ENCODE peak calls at places on chromosomes 13 and 19, in five cellular contexts. One of them, this sample, is unnamed.

GRCh38 chr13:79245937-79246574 is 160.0 kb downstream of the RBM26 start:
- DNase-seq in upper lobe of left lung: no peak
- DNase-seq in endothelial cell of umbilical vein: no peak
- DNase-seq in PC-9: no peak
- DNase-seq in RWPE1: no peak
- DNase-seq in this sample: no peak

GRCh38 chr13:108700421-108701170 is 71.2 kb downstream of the MYO16 start:
- DNase-seq in upper lobe of left lung: no peak
- DNase-seq in endothelial cell of umbilical vein: no peak
- DNase-seq in PC-9: peak
- DNase-seq in RWPE1: peak
- DNase-seq in this sample: peak

GRCh38 chr13:112154301-112155060 is 87.5 kb downstream of the SOX1 start:
- DNase-seq in upper lobe of left lung: peak
- DNase-seq in endothelial cell of umbilical vein: no peak
- DNase-seq in PC-9: no peak
- DNase-seq in RWPE1: no peak
- DNase-seq in this sample: no peak

GRCh38 chr19:55304279-55304978 is 20.6 kb downstream of the BRSK1 start:
- DNase-seq in upper lobe of left lung: peak
- DNase-seq in endothelial cell of umbilical vein: no peak
- DNase-seq in PC-9: peak
- DNase-seq in RWPE1: peak
- DNase-seq in this sample: no peak

GRCh38 chr13:31274345-31274870 is 74.6 kb downstream of the B3GLCT start:
- DNase-seq in upper lobe of left lung: no peak
- DNase-seq in endothelial cell of umbilical vein: no peak
- DNase-seq in PC-9: no peak
- DNase-seq in RWPE1: no peak
- DNase-seq in this sample: no peak

GRCh38 chr13:39051157-39051556 is 12.9 kb downstream of the NHLRC3 start:
- DNase-seq in upper lobe of left lung: no peak
- DNase-seq in endothelial cell of umbilical vein: peak
- DNase-seq in PC-9: peak
- DNase-seq in RWPE1: peak
- DNase-seq in this sample: peak

GRCh38 chr13:113814435-113814821 is 49.4 kb downstream of the GAS6 start:
- DNase-seq in upper lobe of left lung: peak
- DNase-seq in endothelial cell of umbilical vein: no peak
- DNase-seq in PC-9: peak
- DNase-seq in RWPE1: no peak
- DNase-seq in this sample: no peak

GRCh38 chr13:76440568-76440967 is 445.6 kb downstream of the KCTD12 start:
- DNase-seq in upper lobe of left lung: no peak
- DNase-seq in endothelial cell of umbilical vein: no peak
- DNase-seq in PC-9: no peak
- DNase-seq in RWPE1: no peak
- DNase-seq in this sample: no peak

GRCh38 chr13:49315036-49315565 is 67.4 kb downstream of the CDADC1 start:
- DNase-seq in upper lobe of left lung: no peak
- DNase-seq in endothelial cell of umbilical vein: no peak
- DNase-seq in PC-9: no peak
- DNase-seq in RWPE1: no peak
- DNase-seq in this sample: no peak

GRCh38 chr19:38173324-38174041 is 50.5 kb downstream of the DPF1 start:
- DNase-seq in upper lobe of left lung: no peak
- DNase-seq in endothelial cell of umbilical vein: peak
- DNase-seq in PC-9: no peak
- DNase-seq in RWPE1: peak
- DNase-seq in this sample: peak

GRCh38 chr19:42121666-42122069 is 10.6 kb downstream of the POU2F2 start:
- DNase-seq in upper lobe of left lung: peak
- DNase-seq in endothelial cell of umbilical vein: peak
- DNase-seq in PC-9: peak
- DNase-seq in RWPE1: peak
- DNase-seq in this sample: peak

GRCh38 chr19:2602391-2603181 is 99.9 kb downstream of the GNG7 start:
- DNase-seq in upper lobe of left lung: peak
- DNase-seq in endothelial cell of umbilical vein: peak
- DNase-seq in PC-9: peak
- DNase-seq in RWPE1: peak
- DNase-seq in this sample: peak

GRCh38 chr13:44306401-44307192 is 67.0 kb upstream of the SERP2 start:
- DNase-seq in upper lobe of left lung: peak
- DNase-seq in endothelial cell of umbilical vein: peak
- DNase-seq in PC-9: peak
- DNase-seq in RWPE1: peak
- DNase-seq in this sample: peak

GRCh38 chr19:55118401-55118991 is 1.1 kb upstream of the PPP1R12C start:
- DNase-seq in upper lobe of left lung: peak
- DNase-seq in endothelial cell of umbilical vein: no peak
- DNase-seq in PC-9: no peak
- DNase-seq in RWPE1: no peak
- DNase-seq in this sample: no peak

GRCh38 chr19:13057147-13057572 is 45.5 kb downstream of the LYL1 start:
- DNase-seq in upper lobe of left lung: no peak
- DNase-seq in endothelial cell of umbilical vein: peak
- DNase-seq in PC-9: no peak
- DNase-seq in RWPE1: no peak
- DNase-seq in this sample: no peak

GRCh38 chr13:29362849-29363604 is 232.5 kb downstream of the SLC7A1 start:
- DNase-seq in upper lobe of left lung: peak
- DNase-seq in endothelial cell of umbilical vein: peak
- DNase-seq in PC-9: no peak
- DNase-seq in RWPE1: peak
- DNase-seq in this sample: peak

GRCh38 chr13:33193428-33193974 is 92.1 kb downstream of the STARD13 start:
- DNase-seq in upper lobe of left lung: no peak
- DNase-seq in endothelial cell of umbilical vein: peak
- DNase-seq in PC-9: no peak
- DNase-seq in RWPE1: no peak
- DNase-seq in this sample: no peak

GRCh38 chr19:38970664-38971532 is 4.6 kb downstream of the FBXO17 start:
- DNase-seq in upper lobe of left lung: no peak
- DNase-seq in endothelial cell of umbilical vein: no peak
- DNase-seq in PC-9: no peak
- DNase-seq in RWPE1: no peak
- DNase-seq in this sample: no peak

GRCh38 chr19:44566984-44567383 is 37.5 kb upstream of the CEACAM20 start:
- DNase-seq in upper lobe of left lung: no peak
- DNase-seq in endothelial cell of umbilical vein: no peak
- DNase-seq in PC-9: peak
- DNase-seq in RWPE1: no peak
- DNase-seq in this sample: peak

GRCh38 chr19:12163841-12164240 is 945 bp downstream of the ZNF136 start:
- DNase-seq in upper lobe of left lung: no peak
- DNase-seq in endothelial cell of umbilical vein: no peak
- DNase-seq in PC-9: no peak
- DNase-seq in RWPE1: peak
- DNase-seq in this sample: no peak

GRCh38 chr13:66210677-66211076 is 1019.5 kb downstream of the PCDH9 start:
- DNase-seq in upper lobe of left lung: no peak
- DNase-seq in endothelial cell of umbilical vein: peak
- DNase-seq in PC-9: no peak
- DNase-seq in RWPE1: peak
- DNase-seq in this sample: no peak

GRCh38 chr19:42170052-42170451 is 37.8 kb upstream of the POU2F2 start:
- DNase-seq in upper lobe of left lung: no peak
- DNase-seq in endothelial cell of umbilical vein: no peak
- DNase-seq in PC-9: no peak
- DNase-seq in RWPE1: no peak
- DNase-seq in this sample: no peak

GRCh38 chr13:29496241-29496712 is 99.2 kb downstream of the SLC7A1 start:
- DNase-seq in upper lobe of left lung: no peak
- DNase-seq in endothelial cell of umbilical vein: no peak
- DNase-seq in PC-9: no peak
- DNase-seq in RWPE1: peak
- DNase-seq in this sample: peak

GRCh38 chr13:98429977-98430785 is 146.7 kb downstream of the STK24 start:
- DNase-seq in upper lobe of left lung: no peak
- DNase-seq in endothelial cell of umbilical vein: no peak
- DNase-seq in PC-9: no peak
- DNase-seq in RWPE1: no peak
- DNase-seq in this sample: no peak

GRCh38 chr13:76293346-76293745 is 592.9 kb downstream of the KCTD12 start:
- DNase-seq in upper lobe of left lung: no peak
- DNase-seq in endothelial cell of umbilical vein: peak
- DNase-seq in PC-9: peak
- DNase-seq in RWPE1: peak
- DNase-seq in this sample: peak

GRCh38 chr19:40619333-40620160 is 18.4 kb downstream of the LTBP4 start:
- DNase-seq in upper lobe of left lung: no peak
- DNase-seq in endothelial cell of umbilical vein: no peak
- DNase-seq in PC-9: no peak
- DNase-seq in RWPE1: no peak
- DNase-seq in this sample: no peak

GRCh38 chr19:56987184-56987583 is 132.6 kb upstream of the USP29 start:
- DNase-seq in upper lobe of left lung: no peak
- DNase-seq in endothelial cell of umbilical vein: no peak
- DNase-seq in PC-9: no peak
- DNase-seq in RWPE1: no peak
- DNase-seq in this sample: no peak

GRCh38 chr19:52270266-52270885 is 989 bp downstream of the ZNF766 start:
- DNase-seq in upper lobe of left lung: peak
- DNase-seq in endothelial cell of umbilical vein: no peak
- DNase-seq in PC-9: no peak
- DNase-seq in RWPE1: peak
- DNase-seq in this sample: no peak

GRCh38 chr13:47929156-47929555 is 71.9 kb downstream of the SUCLA2 start:
- DNase-seq in upper lobe of left lung: no peak
- DNase-seq in endothelial cell of umbilical vein: no peak
- DNase-seq in PC-9: no peak
- DNase-seq in RWPE1: no peak
- DNase-seq in this sample: no peak

GRCh38 chr13:77000475-77000874 is 8.6 kb downstream of the CLN5 start:
- DNase-seq in upper lobe of left lung: no peak
- DNase-seq in endothelial cell of umbilical vein: no peak
- DNase-seq in PC-9: no peak
- DNase-seq in RWPE1: no peak
- DNase-seq in this sample: no peak

GRCh38 chr13:79861731-79862130 is 380.8 kb downstream of the NDFIP2 start:
- DNase-seq in upper lobe of left lung: no peak
- DNase-seq in endothelial cell of umbilical vein: no peak
- DNase-seq in PC-9: no peak
- DNase-seq in RWPE1: no peak
- DNase-seq in this sample: no peak

GRCh38 chr19:13839938-13840750 is 36.8 kb upstream of the NANOS3 start:
- DNase-seq in upper lobe of left lung: peak
- DNase-seq in endothelial cell of umbilical vein: peak
- DNase-seq in PC-9: peak
- DNase-seq in RWPE1: peak
- DNase-seq in this sample: no peak

GRCh38 chr13:27339299-27339698 is 68.7 kb downstream of the RASL11A start:
- DNase-seq in upper lobe of left lung: no peak
- DNase-seq in endothelial cell of umbilical vein: peak
- DNase-seq in PC-9: no peak
- DNase-seq in RWPE1: peak
- DNase-seq in this sample: no peak

GRCh38 chr13:46683879-46684278 is 113.1 kb downstream of the ESD start:
- DNase-seq in upper lobe of left lung: no peak
- DNase-seq in endothelial cell of umbilical vein: no peak
- DNase-seq in PC-9: no peak
- DNase-seq in RWPE1: no peak
- DNase-seq in this sample: no peak
- H3K27ac ChIP-seq in upper lobe of left lung: no peak
- H3K27ac ChIP-seq in endothelial cell of umbilical vein: no peak
- H3K27ac ChIP-seq in PC-9: no peak
- H3K27ac ChIP-seq in RWPE1: no peak
- H3K27ac ChIP-seq in this sample: no peak

DNA sequence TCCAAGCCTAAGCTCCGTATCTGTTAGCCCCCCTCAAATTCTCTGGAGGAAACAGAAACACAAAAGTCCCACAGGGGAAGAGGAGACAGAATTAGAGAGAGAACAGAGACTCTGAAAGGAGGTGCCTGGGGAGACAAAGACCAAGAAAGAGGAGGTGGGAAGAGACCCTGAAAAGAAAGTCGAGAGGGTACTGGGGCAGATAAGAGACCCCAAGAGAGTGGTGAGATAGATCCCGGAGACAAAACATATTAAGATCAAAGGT is 919 bp upstream of the GRWD1 start:
- DNase-seq in upper lobe of left lung: no peak
- DNase-seq in endothelial cell of umbilical vein: no peak
- DNase-seq in PC-9: no peak
- DNase-seq in RWPE1: no peak
- DNase-seq in this sample: peak
- H3K27ac ChIP-seq in upper lobe of left lung: peak
- H3K27ac ChIP-seq in endothelial cell of umbilical vein: no peak
- H3K27ac ChIP-seq in PC-9: peak
- H3K27ac ChIP-seq in RWPE1: peak
- H3K27ac ChIP-seq in this sample: no peak

GRCh38 chr19:16000024-16000687 is 51.3 kb downstream of the OR10H4 start:
- DNase-seq in upper lobe of left lung: no peak
- DNase-seq in endothelial cell of umbilical vein: no peak
- DNase-seq in PC-9: no peak
- DNase-seq in RWPE1: no peak
- DNase-seq in this sample: no peak

GRCh38 chr19:16005925-16006324 is 57.1 kb downstream of the OR10H4 start:
- DNase-seq in upper lobe of left lung: no peak
- DNase-seq in endothelial cell of umbilical vein: no peak
- DNase-seq in PC-9: no peak
- DNase-seq in RWPE1: no peak
- DNase-seq in this sample: no peak

GRCh38 chr19:16001481-16002312 is 52.9 kb downstream of the OR10H4 start:
- DNase-seq in upper lobe of left lung: no peak
- DNase-seq in endothelial cell of umbilical vein: peak
- DNase-seq in PC-9: no peak
- DNase-seq in RWPE1: peak
- DNase-seq in this sample: peak

GRCh38 chr19:16002985-16003384 is 54.2 kb downstream of the OR10H4 start:
- DNase-seq in upper lobe of left lung: no peak
- DNase-seq in endothelial cell of umbilical vein: no peak
- DNase-seq in PC-9: no peak
- DNase-seq in RWPE1: no peak
- DNase-seq in this sample: no peak

GRCh38 chr19:16002380-16002779 is 53.6 kb downstream of the OR10H4 start:
- DNase-seq in upper lobe of left lung: no peak
- DNase-seq in endothelial cell of umbilical vein: no peak
- DNase-seq in PC-9: no peak
- DNase-seq in RWPE1: no peak
- DNase-seq in this sample: peak
- H3K27ac ChIP-seq in upper lobe of left lung: peak
- H3K27ac ChIP-seq in endothelial cell of umbilical vein: no peak
- H3K27ac ChIP-seq in PC-9: no peak
- H3K27ac ChIP-seq in RWPE1: no peak
- H3K27ac ChIP-seq in this sample: no peak

GRCh38 chr13:69956343-69956742 is 151.3 kb upstream of the ATXN8OS start:
- DNase-seq in upper lobe of left lung: no peak
- DNase-seq in endothelial cell of umbilical vein: no peak
- DNase-seq in PC-9: no peak
- DNase-seq in RWPE1: no peak
- DNase-seq in this sample: no peak

DNA sequence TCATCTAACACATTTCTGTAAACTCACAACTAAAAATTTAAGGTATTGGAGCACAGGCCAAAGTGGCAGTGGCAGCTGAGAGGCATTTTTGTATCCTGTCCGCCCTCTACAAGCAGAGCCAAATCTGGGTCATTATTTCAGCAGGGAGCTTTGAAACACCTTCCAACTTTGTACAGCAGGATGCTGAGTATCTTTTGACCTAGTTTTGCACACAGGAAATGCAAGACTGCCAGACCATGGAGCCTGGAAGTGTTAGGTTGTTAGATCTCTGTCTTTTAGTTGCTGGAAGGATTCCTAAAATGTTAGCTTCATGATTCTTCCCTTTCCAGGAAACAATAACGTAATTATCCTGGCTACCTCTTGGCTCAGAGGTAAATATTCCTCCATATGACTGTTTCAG is 148.6 kb upstream of the ATXN8OS start:
- DNase-seq in upper lobe of left lung: no peak
- DNase-seq in endothelial cell of umbilical vein: no peak
- DNase-seq in PC-9: no peak
- DNase-seq in RWPE1: no peak
- DNase-seq in this sample: no peak
- H3K27ac ChIP-seq in upper lobe of left lung: no peak
- H3K27ac ChIP-seq in endothelial cell of umbilical vein: no peak
- H3K27ac ChIP-seq in PC-9: no peak
- H3K27ac ChIP-seq in RWPE1: no peak
- H3K27ac ChIP-seq in this sample: no peak

This sample was measured in foreskin keratinocyte.